ENCODE peak calls at places on chromosome 12, in six cellular contexts. H, Q, G, R, D and N are unnamed samples.

GRCh38 chr12:86727151-86727550 is 471.0 kb upstream of the MGAT4C start:
- DNase-seq in G (no peak), D (peak; percentile 87), R (peak; percentile 68), Q (no peak), H (no peak), N (no peak)

GRCh38 chr12:93790472-93791152 is 113.4 kb downstream of the CRADD start:
- DNase-seq in R (peak; percentile 89), G (peak; percentile 39), H (no peak), Q (no peak), D (peak; percentile 75), N (no peak)

GRCh38 chr12:45660330-45660729 is 69.2 kb upstream of the ARID2 start:
- DNase-seq in G (peak; percentile 36), D (peak; percentile 39), Q (no peak), H (no peak), R (peak; percentile 79), N (no peak)

GRCh38 chr12:6230321-6231110 is 30.3 kb downstream of the CD9 start:
- DNase-seq in D (no peak), G (no peak), H (peak; percentile 78), R (no peak), Q (peak; percentile 71), N (peak; percentile 93)

GRCh38 chr12:67419810-67420209 is 150.7 kb downstream of the CAND1 start:
- DNase-seq in Q (no peak), R (no peak), G (no peak), D (no peak), H (no peak), N (no peak)

GRCh38 chr12:132600048-132601032 is 10.0 kb downstream of the LRCOL1 start:
- DNase-seq in G (peak; percentile 72), Q (no peak), R (peak; percentile 61), H (peak; percentile 84), D (peak; percentile 67), N (peak; percentile 74)

GRCh38 chr12:86006727-86007126 is 132.6 kb downstream of the NTS start:
- DNase-seq in D (peak; percentile 60), Q (no peak), G (no peak), H (no peak), R (no peak), N (no peak)

GRCh38 chr12:71973687-71974086 is 35.0 kb downstream of the TPH2 start:
- DNase-seq in R (peak; percentile 13), G (no peak), H (no peak), Q (no peak), D (no peak), N (no peak)

GRCh38 chr12:122082621-122083356 is 4.2 kb downstream of the MLXIP start:
- DNase-seq in H (peak; percentile 22), R (no peak), G (no peak), D (peak; percentile 26), Q (no peak), N (no peak)

GRCh38 chr12:80064269-80064668 is 35.1 kb upstream of the OTOGL start:
- DNase-seq in Q (no peak), H (no peak), D (no peak), G (no peak), R (peak; percentile 92), N (no peak)

GRCh38 chr12:26642361-26642760 is 190.6 kb downstream of the ITPR2 start:
- DNase-seq in G (no peak), Q (no peak), H (no peak), D (no peak), R (peak; percentile 39), N (no peak)

GRCh38 chr12:52020539-52021336 is 14.0 kb downstream of the TAMALIN start:
- DNase-seq in H (peak; percentile 73), G (peak; percentile 31), R (peak; percentile 47), D (peak; percentile 66), Q (peak; percentile 36), N (no peak)

GRCh38 chr12:6336859-6337744 is 4.8 kb downstream of the TNFRSF1A start:
- DNase-seq in H (peak; percentile 75), G (no peak), Q (peak; percentile 74), D (peak; percentile 27), R (no peak), N (no peak)

GRCh38 chr12:129381717-129382116 is 522.1 kb downstream of the TMEM132D start:
- DNase-seq in D (no peak), H (no peak), G (no peak), Q (no peak), R (no peak), N (no peak)

GRCh38 chr12:13219320-13219719 is 22.8 kb downstream of the EMP1 start:
- DNase-seq in D (no peak), Q (no peak), H (no peak), G (no peak), R (no peak), N (no peak)

GRCh38 chr12:13851828-13852227 is 129.6 kb downstream of the GRIN2B start:
- DNase-seq in D (no peak), G (no peak), H (no peak), R (no peak), Q (no peak), N (no peak)

GRCh38 chr12:39990122-39991101 is 115.5 kb downstream of the SLC2A13 start:
- DNase-seq in G (peak; percentile 27), D (peak; percentile 65), R (peak; percentile 32), Q (peak; percentile 26), H (peak; percentile 71), N (no peak)

GRCh38 chr12:54680374-54680773 is 32.2 kb upstream of the DCD start:
- DNase-seq in H (no peak), R (peak; percentile 10), D (no peak), Q (no peak), G (peak; percentile 7), N (no peak)

GRCh38 chr12:128019996-128020544 is 246.9 kb upstream of the TMEM132C start:
- DNase-seq in H (no peak), Q (no peak), D (no peak), G (no peak), R (no peak), N (no peak)

GRCh38 chr12:107749094-107749493 is 11.8 kb downstream of the PRDM4 start:
- DNase-seq in R (peak; percentile 17), D (peak; percentile 42), H (no peak), G (no peak), Q (no peak), N (no peak)

GRCh38 chr12:131164096-131164872 is 210.6 kb downstream of the ADGRD1 start:
- DNase-seq in Q (no peak), R (no peak), G (no peak), D (no peak), H (no peak), N (no peak)

GRCh38 chr12:57454566-57455373 is at the start of gene INHBE:
- DNase-seq in R (peak; percentile 96), G (no peak), Q (no peak), H (no peak), D (no peak), N (no peak)

GRCh38 chr12:45214739-45215418 is 1.0 kb upstream of the ANO6 start:
- DNase-seq in D (peak; percentile 55), G (no peak), H (no peak), R (peak; percentile 38), Q (no peak), N (no peak)

GRCh38 chr12:89857652-89858274 is 149.1 kb upstream of the ATP2B1 start:
- DNase-seq in G (no peak), D (no peak), R (no peak), Q (no peak), H (no peak), N (no peak)

GRCh38 chr12:28998662-28999120 is 150.4 kb upstream of the FAR2 start:
- DNase-seq in R (peak; percentile 56), G (peak; percentile 35), H (no peak), D (peak; percentile 56), Q (no peak), N (no peak)

GRCh38 chr12:107568718-107569117 is 116.9 kb upstream of the PWP1 start:
- DNase-seq in R (peak; percentile 65), D (no peak), G (no peak), Q (no peak), H (no peak), N (no peak)

GRCh38 chr12:113468365-113469223 is 3.1 kb downstream of the LHX5 start:
- DNase-seq in H (no peak), D (no peak), R (no peak), G (peak; percentile 18), Q (no peak), N (no peak)

GRCh38 chr12:76029982-76030377 is 1.6 kb downstream of the PHLDA1 start:
- DNase-seq in D (peak; percentile 59), H (peak; percentile 60), Q (peak; percentile 15), G (no peak), R (peak; percentile 49), N (no peak)
- H3K27ac ChIP-seq in D (peak overlapping the region; percentile 87), H (peak overlapping the region; percentile 98), Q (peak overlapping the region; percentile 41), G (peak overlapping the region; percentile 95), R (peak overlapping the region; percentile 98), N (peak overlapping the region; percentile 100)

GRCh38 chr12:96033549-96034389 is 1.6 kb downstream of the LTA4H start:
- DNase-seq in G (no peak), R (no peak), Q (no peak), H (no peak), D (peak; percentile 12), N (no peak)
- H3K4me3 ChIP-seq in G (peak overlapping the region; percentile 86), R (peak overlapping the region; percentile 87), Q (peak overlapping the region; percentile 84), H (peak overlapping the region; percentile 97), D (no peak overlapping the region), N (peak overlapping the region; percentile 85)

GRCh38 chr12:47766496-47767196 is 6.4 kb upstream of the SLC48A1 start:
- DNase-seq in H (no peak), G (no peak), R (no peak), Q (no peak), D (no peak), N (no peak)

GRCh38 chr12:47767197-47767724 is 5.8 kb upstream of the SLC48A1 start:
- DNase-seq in D (peak; percentile 66), Q (peak; percentile 60), R (peak; percentile 19), H (no peak), G (no peak), N (no peak)

GRCh38 chr12:47758834-47759690 is at the start of gene RAPGEF3:
- DNase-seq in G (peak; percentile 86), D (peak; percentile 94), R (peak; percentile 75), Q (peak; percentile 72), H (peak; percentile 94), N (peak; percentile 85)

GRCh38 chr12:47762850-47763440 is 4.3 kb upstream of the RAPGEF3 start:
- DNase-seq in Q (no peak), R (no peak), D (no peak), G (no peak), H (no peak), N (no peak)

GRCh38 chr12:47763481-47764344 is 5.0 kb upstream of the RAPGEF3 start:
- DNase-seq in G (peak; percentile 84), H (no peak), Q (no peak), D (no peak), R (no peak), N (no peak)
- H3K27ac ChIP-seq in G (no peak overlapping the region), H (no peak overlapping the region), Q (no peak overlapping the region), D (no peak overlapping the region), R (no peak overlapping the region), N (no peak overlapping the region)

GRCh38 chr12:116183741-116184141 is 93.8 kb downstream of the MED13L start:
- DNase-seq in H (no peak), R (peak; percentile 47), D (peak; percentile 13), G (no peak), Q (no peak), N (no peak)

GRCh38 chr12:116184766-116185165 is 92.7 kb downstream of the MED13L start:
- DNase-seq in D (peak; percentile 42), G (no peak), R (no peak), H (no peak), Q (no peak), N (no peak)

GRCh38 chr12:116187158-116187511 is 90.4 kb downstream of the MED13L start:
- DNase-seq in H (no peak), R (no peak), G (no peak), D (no peak), Q (no peak), N (no peak)

GRCh38 chr12:116188581-116188980 is 88.9 kb downstream of the MED13L start:
- DNase-seq in G (no peak), Q (no peak), R (no peak), H (no peak), D (no peak), N (no peak)

GRCh38 chr12:116186482-116187157 is 90.9 kb downstream of the MED13L start:
- DNase-seq in D (peak; percentile 88), R (no peak), Q (no peak), H (no peak), G (no peak), N (no peak)
- H3K4me3 ChIP-seq in D (no peak overlapping the region), R (no peak overlapping the region), Q (no peak overlapping the region), H (no peak overlapping the region), G (no peak overlapping the region), N (no peak overlapping the region)